ENCODE peak calls at places on chromosomes 12 and 14, in seven cellular contexts. L, Q, M, V, C, F and P are unnamed samples.

GRCh38 chr14:96105921-96106441 is 66.8 kb downstream of the C14orf132 start:
- DNase-seq in L (no peak), F (no peak), C (peak), M (no peak), Q (peak), V (no peak), P (peak)

GRCh38 chr14:104557766-104558165 is 21.8 kb upstream of the C14orf180 start:
- DNase-seq in L (no peak), V (no peak), M (no peak), F (no peak), C (no peak), Q (no peak), P (no peak)

GRCh38 chr12:116926283-116927243 is 15.8 kb downstream of the FBXW8 start:
- DNase-seq in M (no peak), F (no peak), C (no peak), V (no peak), Q (no peak), L (no peak), P (no peak)

GRCh38 chr14:23080474-23080873 is 14.5 kb downstream of the ACIN1 start:
- DNase-seq in M (no peak), L (no peak), V (no peak), Q (no peak), F (no peak), C (no peak), P (no peak)

GRCh38 chr14:95953111-95953724 is 76.6 kb downstream of the TUNAR start:
- DNase-seq in V (peak), Q (no peak), C (no peak), L (no peak), F (peak), M (no peak), P (peak)

GRCh38 chr14:55274760-55275159 is 3.5 kb downstream of the FBXO34 start:
- DNase-seq in M (no peak), L (peak), C (peak), Q (no peak), F (no peak), V (peak), P (no peak)

GRCh38 chr12:31868980-31869379 is 90.2 kb upstream of the RESF1 start:
- DNase-seq in Q (no peak), L (peak), M (peak), F (no peak), C (peak), V (peak), P (peak)

GRCh38 chr14:71240154-71240553 is 332.9 kb downstream of the PCNX1 start:
- DNase-seq in M (peak), Q (no peak), F (no peak), C (no peak), L (no peak), V (no peak), P (no peak)

GRCh38 chr14:75597149-75597548 is 18.7 kb downstream of the FLVCR2 start:
- DNase-seq in V (no peak), C (no peak), M (no peak), Q (no peak), F (no peak), L (no peak), P (no peak)

GRCh38 chr12:54287316-54288157 is 7.0 kb downstream of the HNRNPA1 start:
- DNase-seq in C (no peak), Q (no peak), M (no peak), F (no peak), V (no peak), L (no peak), P (no peak)

GRCh38 chr12:78209851-78210493 is 379.3 kb downstream of the NAV3 start:
- DNase-seq in C (peak), V (peak), M (no peak), F (no peak), Q (no peak), L (peak), P (no peak)

GRCh38 chr12:75585309-75585708 is 73.9 kb upstream of the KRR1 start:
- DNase-seq in C (peak), M (no peak), V (peak), Q (no peak), F (no peak), L (peak), P (peak)

GRCh38 chr12:116651089-116651488 is 86.8 kb downstream of the SPRING1 start:
- DNase-seq in V (no peak), L (no peak), C (no peak), F (no peak), Q (no peak), M (no peak), P (no peak)

GRCh38 chr12:112656141-112656540 is 135.4 kb upstream of the RPH3A start:
- DNase-seq in V (no peak), F (no peak), C (no peak), L (no peak), Q (no peak), M (no peak), P (no peak)

GRCh38 chr14:74048291-74048690 is 29.1 kb downstream of the BBOF1 start:
- DNase-seq in L (peak), Q (no peak), M (no peak), V (peak), F (peak), C (no peak), P (peak)

GRCh38 chr12:64560395-64561301 is 49.6 kb upstream of the RASSF3 start:
- DNase-seq in C (peak), Q (peak), V (peak), F (no peak), M (no peak), L (peak), P (peak)
- TF ChIP-seq CTCF in C (no peak), Q (no peak), V (no peak), F (no peak), M (no peak), L (no peak), P (no peak)

DNA sequence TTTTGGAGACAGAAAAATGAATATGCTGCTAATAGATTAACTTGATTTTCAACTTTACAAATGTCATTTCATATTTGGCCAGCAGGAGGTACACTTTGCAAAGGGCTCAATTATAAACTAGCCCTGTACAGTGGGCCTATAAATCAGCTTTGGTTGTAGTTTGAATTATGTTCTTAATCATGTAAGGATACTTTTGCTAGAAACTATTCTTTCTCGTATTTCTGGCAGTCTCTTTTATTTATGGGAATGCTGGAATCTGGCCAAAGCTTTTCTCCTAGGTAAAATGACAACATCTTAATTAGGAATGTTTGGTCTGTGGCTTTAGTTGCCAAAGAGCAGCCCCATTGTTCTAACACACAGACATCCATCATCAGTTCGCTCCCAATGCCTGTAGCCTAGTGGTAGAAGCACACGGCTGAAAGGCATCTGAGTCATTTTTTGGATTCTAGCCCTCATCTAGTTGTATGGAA is 1322.3 kb upstream of the SEL1L start:
- DNase-seq in C (peak), M (peak), F (no peak), L (peak), Q (no peak), V (peak), P (peak)
- TF ChIP-seq CTCF in C (peak), M (peak), F (peak), L (peak), Q (no peak), V (no peak), P (peak)

GRCh38 chr12:105485321-105485910 is 154.9 kb downstream of the C12orf75 start:
- DNase-seq in C (peak), L (peak), V (peak), Q (no peak), F (peak), M (no peak), P (peak)
- TF ChIP-seq CTCF in C (no peak), L (no peak), V (no peak), Q (no peak), F (no peak), M (no peak), P (no peak)

GRCh38 chr12:12561305-12562015 is 1.2 kb downstream of the DUSP16 start:
- DNase-seq in F (peak), Q (peak), M (peak), V (peak), C (peak), L (peak), P (peak)
- TF ChIP-seq CTCF in F (no peak), Q (no peak), M (no peak), V (no peak), C (no peak), L (peak), P (no peak)

GRCh38 chr12:62861586-62861985 is 73.4 kb downstream of the PPM1H start:
- DNase-seq in M (no peak), C (no peak), V (peak), L (no peak), F (no peak), Q (no peak), P (no peak)

GRCh38 chr12:62861157-62861535 is 73.8 kb downstream of the PPM1H start:
- DNase-seq in F (no peak), V (no peak), M (no peak), C (no peak), Q (no peak), L (no peak), P (no peak)

GRCh38 chr12:62865090-62865489 is 69.9 kb downstream of the PPM1H start:
- DNase-seq in L (no peak), V (no peak), Q (no peak), M (no peak), F (no peak), C (no peak), P (no peak)

GRCh38 chr12:62860501-62861156 is 74.3 kb downstream of the PPM1H start:
- DNase-seq in C (peak), L (peak), F (no peak), Q (no peak), V (peak), M (no peak), P (no peak)

GRCh38 chr12:62862259-62862881 is 72.6 kb downstream of the PPM1H start:
- DNase-seq in Q (no peak), C (peak), M (no peak), L (peak), F (no peak), V (peak), P (peak)
- TF ChIP-seq CTCF in Q (no peak), C (no peak), M (no peak), L (no peak), F (no peak), V (no peak), P (no peak)